ENCODE peak calls at places on chromosomes 13 and 19, in eight cellular contexts. S is iris pigment epithelial cell; X is activated CD4-positive, CD25-positive, alpha-beta regulatory T cell treated with anti-CD3 and anti-CD28 coated beads, Interleukin-2, amount 50 U/mL, for 16 hours; U is T-helper 1 cell; W is NCI-H345; O is GOT3; D is amniotic epithelial cell; L is CD8-positive, alpha-beta memory T cell. Y is an unnamed sample.

GRCh38 chr19:8578642-8579265 is 1.5 kb upstream of the MYO1F start:
- DNase-seq in S (peak), X (peak), U (peak), W (no peak), O (peak), D (peak), L (peak), Y (peak)

GRCh38 chr13:73142091-73142490 is 83.3 kb downstream of the KLF5 start:
- DNase-seq in S (no peak), X (no peak), U (no peak), W (peak), O (no peak), D (no peak), L (no peak), Y (peak)

GRCh38 chr13:21124853-21125252 is 51.5 kb downstream of the SKA3 start:
- DNase-seq in S (peak), X (no peak), U (no peak), W (peak), O (no peak), D (peak), L (no peak), Y (peak)

GRCh38 chr13:62212246-62212645 is 796.6 kb upstream of the PCDH20 start:
- DNase-seq in S (no peak), X (no peak), U (no peak), W (no peak), O (no peak), D (no peak), L (no peak), Y (no peak)

GRCh38 chr19:8607386-8607785 is 3.1 kb downstream of the ADAMTS10 start:
- DNase-seq in S (peak), X (no peak), U (no peak), W (no peak), O (no peak), D (no peak), L (no peak), Y (no peak)

GRCh38 chr13:50724913-50725312 is 118.6 kb downstream of the DLEU7 start:
- DNase-seq in S (no peak), X (no peak), U (no peak), W (no peak), O (no peak), D (no peak), L (no peak), Y (no peak)

GRCh38 chr19:38661166-38661565 is 13.7 kb downstream of the ACTN4 start:
- DNase-seq in S (no peak), X (no peak), U (no peak), W (no peak), O (no peak), D (no peak), L (no peak), Y (no peak)

GRCh38 chr19:53466726-53467125 is 807 bp upstream of the ZNF813 start:
- DNase-seq in S (peak), X (no peak), U (no peak), W (no peak), O (no peak), D (no peak), L (no peak), Y (no peak)

GRCh38 chr13:113874579-113875428 is 10.9 kb upstream of the GAS6 start:
- DNase-seq in S (no peak), X (no peak), U (no peak), W (peak), O (no peak), D (no peak), L (no peak), Y (no peak)

GRCh38 chr19:15031675-15032074 is 17.6 kb upstream of the CASP14 start:
- DNase-seq in S (no peak), X (no peak), U (no peak), W (no peak), O (no peak), D (no peak), L (no peak), Y (no peak)

GRCh38 chr13:110450941-110451340 is 110.6 kb downstream of the RAB20 start:
- DNase-seq in S (no peak), X (no peak), U (no peak), W (no peak), O (no peak), D (no peak), L (no peak), Y (no peak)

GRCh38 chr19:1199531-1199930 is 6.0 kb upstream of the STK11 start:
- DNase-seq in S (no peak), X (no peak), U (no peak), W (no peak), O (no peak), D (no peak), L (no peak), Y (no peak)

Y was measured in NCI-H1092 treated with DMSO at 0.1 percent for 48 hours.